ENCODE peak calls at places on chromosomes 12 and 14, in seven cellular contexts. B is activated CD4-positive, alpha-beta T cell treated with anti-CD3 and anti-CD28 coated beads for 24 hours; V is fibroblast of lung; Z is HCT116; R is NCI-H1092 treated with DMSO at 0.1 percent for 48 hours; D is RPMI8226; W is AG10803. U is an unnamed sample.

GRCh38 chr14:77044776-77045569 is 16.5 kb upstream of the IRF2BPL start:
- DNase-seq in W (peak), D (no peak), Z (no peak), B (no peak), V (peak), R (no peak), U (peak)

GRCh38 chr14:54622189-54622958 is 55.4 kb downstream of the SAMD4A start:
- DNase-seq in Z (no peak), V (no peak), B (peak), R (no peak), D (no peak), W (no peak), U (no peak)

GRCh38 chr14:104389326-104390220 is 190.0 kb upstream of the C14orf180 start:
- DNase-seq in V (no peak), W (no peak), D (no peak), B (no peak), R (no peak), Z (no peak), U (peak)

GRCh38 chr14:53571990-53572389 is 384.6 kb downstream of the BMP4 start:
- DNase-seq in V (peak), Z (no peak), W (no peak), B (no peak), R (no peak), D (no peak), U (no peak)

GRCh38 chr14:104827173-104828055 is 26.5 kb downstream of the ZBTB42 start:
- DNase-seq in W (peak), Z (peak), D (peak), V (peak), R (peak), B (peak), U (no peak)

GRCh38 chr12:95318071-95318545 is 100.5 kb downstream of the VEZT start:
- DNase-seq in W (peak), Z (no peak), V (peak), R (peak), B (no peak), D (no peak), U (no peak)

GRCh38 chr12:85157023-85157626 is 121.0 kb downstream of the LRRIQ1 start:
- DNase-seq in W (no peak), Z (no peak), R (no peak), B (no peak), D (no peak), V (no peak), U (no peak)

GRCh38 chr14:32468955-32469354 is 139.9 kb downstream of the AKAP6 start:
- DNase-seq in Z (no peak), R (no peak), W (peak), V (peak), D (no peak), B (no peak), U (no peak)

GRCh38 chr14:76863724-76864407 is 37.7 kb downstream of the LRRC74A start:
- DNase-seq in Z (no peak), V (no peak), W (no peak), D (peak), R (peak), B (no peak), U (peak)

GRCh38 chr14:21863289-21863688 is 189.7 kb upstream of the OR4E1 start:
- DNase-seq in D (no peak), V (no peak), W (no peak), R (no peak), Z (no peak), B (no peak), U (no peak)

GRCh38 chr14:50688875-50689274 is 20.8 kb upstream of the SAV1 start:
- DNase-seq in D (no peak), R (no peak), V (no peak), B (no peak), Z (no peak), W (no peak), U (no peak)

GRCh38 chr12:45543887-45544286 is 185.6 kb upstream of the ARID2 start:
- DNase-seq in Z (peak), R (peak), W (peak), D (peak), B (no peak), V (peak), U (no peak)

GRCh38 chr14:54564071-54564798 is 2.7 kb upstream of the SAMD4A start:
- DNase-seq in Z (no peak), V (peak), D (peak), W (peak), R (peak), B (no peak), U (no peak)

GRCh38 chr12:2654741-2655140 is 140.0 kb upstream of the FKBP4 start:
- DNase-seq in D (no peak), R (no peak), Z (no peak), B (no peak), V (no peak), W (no peak), U (no peak)

GRCh38 chr12:131091413-131091975 is 137.8 kb downstream of the ADGRD1 start:
- DNase-seq in D (no peak), Z (no peak), W (no peak), V (no peak), B (no peak), R (no peak), U (no peak)

GRCh38 chr14:101862177-101862576 is 100.7 kb downstream of the PPP2R5C start:
- DNase-seq in R (no peak), D (no peak), W (peak), B (no peak), V (peak), Z (no peak), U (no peak)

GRCh38 chr12:76890407-76891143 is 11.8 kb upstream of the CSRP2 start:
- DNase-seq in D (peak), V (no peak), R (no peak), W (no peak), B (peak), Z (peak), U (no peak)

GRCh38 chr12:111444706-111445310 is 39.1 kb downstream of the SH2B3 start:
- DNase-seq in Z (no peak), B (peak), R (no peak), D (peak), W (peak), V (no peak), U (peak)

GRCh38 chr14:68762944-68763831 is 29.7 kb downstream of the ZFP36L1 start:
- DNase-seq in W (peak), Z (no peak), R (peak), V (no peak), B (no peak), D (no peak), U (peak)

GRCh38 chr14:50599700-50600444 is 39.9 kb downstream of the ATL1 start:
- DNase-seq in R (peak), V (peak), D (peak), Z (peak), B (no peak), W (peak), U (no peak)

GRCh38 chr14:50773632-50774541 is 57.1 kb downstream of the NIN start:
- DNase-seq in D (peak), W (peak), Z (no peak), V (peak), B (no peak), R (peak), U (peak)

GRCh38 chr12:4604684-4605193 is 42.7 kb downstream of the DYRK4 start:
- DNase-seq in W (peak), D (peak), Z (peak), V (peak), B (peak), R (peak), U (peak)

GRCh38 chr14:96001866-96002510 is 37.2 kb upstream of the C14orf132 start:
- DNase-seq in B (no peak), V (peak), D (no peak), R (peak), W (peak), Z (no peak), U (no peak)

GRCh38 chr12:124739953-124740561 is 123.6 kb downstream of the SCARB1 start:
- DNase-seq in Z (no peak), R (no peak), W (no peak), V (no peak), D (no peak), B (no peak), U (no peak)

GRCh38 chr12:108046633-108047032 is 82.5 kb upstream of the WSCD2 start:
- DNase-seq in R (no peak), D (peak), V (no peak), B (no peak), Z (no peak), W (no peak), U (no peak)

GRCh38 chr12:120677765-120678473 is 9.0 kb upstream of the MLEC start:
- DNase-seq in B (no peak), R (no peak), V (no peak), D (no peak), W (peak), Z (no peak), U (peak)

U was measured in psoas muscle.